ENCODE peak calls at places on chromosomes 1 and 21, in four cellular contexts. S is upper lobe of right lung, U is cardiac fibroblast, V is fibroblast of mammary gland. K is an unnamed sample.

GRCh38 chr1:12604114-12604874 is 13.7 kb downstream of the DHRS3 start:
- DNase-seq in S (no peak), U (peak; percentile 99), V (peak; percentile 98), K (peak; percentile 99)

GRCh38 chr1:192913683-192914082 is 104.8 kb downstream of the RGS2 start:
- DNase-seq in S (no peak), U (no peak), V (no peak), K (no peak)

GRCh38 chr1:14117700-14118099 is 417.7 kb downstream of the PRDM2 start:
- DNase-seq in S (no peak), U (no peak), V (no peak), K (no peak)

GRCh38 chr1:18661404-18662285 is 31.0 kb downstream of the PAX7 start:
- DNase-seq in S (no peak), U (no peak), V (no peak), K (no peak)

GRCh38 chr1:212718499-212718898 is 18.9 kb upstream of the BATF3 start:
- DNase-seq in S (no peak), U (peak; percentile 32), V (peak; percentile 49), K (peak; percentile 20)

GRCh38 chr21:17466166-17466565 is 46.7 kb upstream of the CXADR start:
- DNase-seq in S (no peak), U (peak; percentile 55), V (peak; percentile 73), K (peak; percentile 45)

GRCh38 chr1:55059302-55060132 is 20.2 kb downstream of the PCSK9 start:
- DNase-seq in S (no peak), U (no peak), V (no peak), K (no peak)

GRCh38 chr1:104791030-104791429 is 1041.3 kb downstream of the AMY1C start:
- DNase-seq in S (no peak), U (no peak), V (no peak), K (no peak)

GRCh38 chr21:38376693-38377092 is 119.9 kb downstream of the KCNJ15 start:
- DNase-seq in S (no peak), U (peak; percentile 12), V (no peak), K (no peak)

GRCh38 chr1:44733365-44733764 is 2.4 kb upstream of the RNU5D-1 start:
- DNase-seq in S (no peak), U (peak; percentile 64), V (peak; percentile 97), K (peak; percentile 39)

GRCh38 chr1:117612517-117613248 is 6.8 kb downstream of the TENT5C start:
- DNase-seq in S (no peak), U (peak; percentile 83), V (peak; percentile 87), K (peak; percentile 97)

GRCh38 chr1:78831731-78832360 is 174.7 kb downstream of the ADGRL4 start:
- DNase-seq in S (no peak), U (peak; percentile 84), V (peak; percentile 95), K (peak; percentile 39)

GRCh38 chr21:41763398-41763931 is 3.4 kb downstream of the RIPK4 start:
- DNase-seq in S (no peak), U (no peak), V (no peak), K (no peak)

GRCh38 chr1:35855016-35855700 is 27.9 kb upstream of the AGO1 start:
- DNase-seq in S (no peak), U (no peak), V (no peak), K (peak; percentile 38)

GRCh38 chr1:109980324-109981127 is 4.0 kb upstream of the AHCYL1 start:
- DNase-seq in S (peak; percentile 75), U (no peak), V (no peak), K (no peak)

GRCh38 chr1:222167111-222167510 is 380.8 kb downstream of the HHIPL2 start:
- DNase-seq in S (no peak), U (peak; percentile 56), V (peak; percentile 97), K (peak; percentile 53)

GRCh38 chr1:109754738-109755137 is 9.0 kb downstream of the EPS8L3 start:
- DNase-seq in S (no peak), U (no peak), V (no peak), K (no peak)

GRCh38 chr1:185156854-185157598 is at the start of the genes SWT1 and TRMT1L:
- DNase-seq in S (peak; percentile 99), U (peak; percentile 99), V (peak; percentile 98), K (peak; percentile 99)

GRCh38 chr1:88646852-88647645 is 37.0 kb upstream of the PKN2 start:
- DNase-seq in S (no peak), U (no peak), V (peak; percentile 39), K (no peak)

GRCh38 chr1:175188936-175189335 is 3.6 kb downstream of the KIAA0040 start:
- DNase-seq in S (no peak), U (no peak), V (no peak), K (no peak)

GRCh38 chr1:47906009-47906432 is 91.2 kb downstream of the TRABD2B start:
- DNase-seq in S (peak; percentile 68), U (peak; percentile 3), V (peak; percentile 54), K (peak; percentile 8)

GRCh38 chr1:179190861-179191260 is 38.6 kb downstream of the ABL2 start:
- DNase-seq in S (no peak), U (peak; percentile 67), V (peak; percentile 40), K (peak; percentile 17)

GRCh38 chr1:210371916-210372315 is 43.2 kb downstream of the HHAT start:
- DNase-seq in S (no peak), U (no peak), V (no peak), K (no peak)

GRCh38 chr1:19209439-19209989 is 552 bp downstream of the UBR4 start:
- DNase-seq in S (no peak), U (peak; percentile 64), V (peak; percentile 61), K (peak; percentile 81)

DNA sequence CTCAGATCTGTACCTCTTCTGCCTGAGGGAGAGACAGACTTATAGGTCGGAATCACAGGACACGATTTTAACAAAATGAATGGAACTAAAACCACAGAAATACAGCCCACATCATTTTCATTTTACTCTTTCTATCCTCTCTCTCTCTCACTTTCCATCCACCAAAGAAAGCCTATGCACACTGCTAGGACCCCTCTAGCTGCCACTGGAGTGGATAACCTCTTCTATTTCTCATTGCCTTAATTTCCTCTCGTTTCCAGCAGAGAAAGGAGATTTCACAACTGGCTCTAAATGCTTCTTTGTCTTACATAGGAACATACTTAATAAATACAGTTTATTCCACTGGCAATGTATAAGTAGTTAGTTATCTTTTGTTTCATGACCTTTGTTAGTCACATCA is 867.8 kb upstream of the ADGRL4 start:
- DNase-seq in S (no peak), U (no peak), V (no peak), K (no peak)
- TF ChIP-seq CTCF in S (no peak), U (no peak), V (no peak), K (no peak)

GRCh38 chr1:156844638-156845037 is 14.3 kb downstream of the INSRR start:
- DNase-seq in S (no peak), U (no peak), V (no peak), K (no peak)
- H3K4me3 ChIP-seq in S (no peak overlapping the region), U (no peak overlapping the region), V (no peak overlapping the region), K (no peak overlapping the region)

GRCh38 chr1:90989990-90990389 is 31.8 kb downstream of the ZNF644 start:
- DNase-seq in S (no peak), U (no peak), V (no peak), K (no peak)
- TF ChIP-seq CTCF in S (no peak), U (no peak), V (no peak), K (no peak)

DNA sequence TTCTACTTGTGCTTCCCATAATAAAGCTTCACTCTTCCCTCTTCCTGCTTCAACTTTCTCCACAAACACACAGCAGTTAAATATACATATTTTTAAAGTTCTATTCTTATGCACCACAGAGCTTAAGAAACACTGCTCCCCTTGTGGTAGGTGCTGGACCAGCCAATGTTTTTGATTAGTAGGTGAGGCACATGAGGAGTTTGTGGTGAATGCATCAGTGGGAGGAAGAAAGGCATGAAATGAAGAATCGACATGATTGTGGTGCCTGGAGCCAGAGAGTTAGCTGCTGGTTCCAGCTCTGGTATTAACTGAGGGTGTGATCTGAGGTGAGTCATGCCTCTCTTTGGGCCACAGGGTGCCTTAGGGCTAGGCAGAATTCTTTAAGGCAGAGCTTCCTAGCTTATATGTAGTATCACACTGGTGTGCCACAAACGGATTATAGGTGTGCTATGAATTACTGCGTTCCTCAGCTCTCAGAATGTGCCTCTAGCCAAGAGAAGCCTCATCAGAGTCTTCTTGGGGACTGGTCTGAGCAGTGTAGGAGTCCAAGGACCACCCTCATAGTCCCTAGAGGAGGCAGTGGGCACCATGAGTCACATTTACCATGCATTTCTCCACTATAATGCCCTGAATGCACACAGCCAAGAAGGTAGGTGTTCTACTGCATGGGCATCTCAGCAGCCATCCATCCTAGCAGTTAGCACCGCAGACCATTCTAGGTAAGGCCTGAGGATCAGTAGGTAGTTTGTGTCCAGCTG is 97.4 kb upstream of the SGIP1 start:
- DNase-seq in S (no peak), U (peak; percentile 70), V (peak; percentile 87), K (peak; percentile 65)
- H3K4me3 ChIP-seq in S (no peak overlapping the region), U (no peak overlapping the region), V (no peak overlapping the region), K (no peak overlapping the region)

GRCh38 chr1:64378826-64379225 is 91.1 kb upstream of the CACHD1 start:
- DNase-seq in S (no peak), U (peak; percentile 11), V (peak; percentile 16), K (peak; percentile 3)
- TF ChIP-seq CTCF in S (no peak), U (peak; percentile 24), V (peak; percentile 17), K (peak; percentile 32)

GRCh38 chr1:247299723-247300381 is 31.8 kb downstream of the ZNF496 start:
- DNase-seq in S (no peak), U (no peak), V (no peak), K (no peak)

GRCh38 chr1:247296599-247297180 is 35.0 kb downstream of the ZNF496 start:
- DNase-seq in S (no peak), U (no peak), V (no peak), K (no peak)

GRCh38 chr1:247298701-247299100 is 33.0 kb downstream of the ZNF496 start:
- DNase-seq in S (peak; percentile 1), U (no peak), V (no peak), K (no peak)

GRCh38 chr1:247297263-247298123 is 34.2 kb downstream of the ZNF496 start:
- DNase-seq in S (peak; percentile 18), U (no peak), V (no peak), K (no peak)

DNA sequence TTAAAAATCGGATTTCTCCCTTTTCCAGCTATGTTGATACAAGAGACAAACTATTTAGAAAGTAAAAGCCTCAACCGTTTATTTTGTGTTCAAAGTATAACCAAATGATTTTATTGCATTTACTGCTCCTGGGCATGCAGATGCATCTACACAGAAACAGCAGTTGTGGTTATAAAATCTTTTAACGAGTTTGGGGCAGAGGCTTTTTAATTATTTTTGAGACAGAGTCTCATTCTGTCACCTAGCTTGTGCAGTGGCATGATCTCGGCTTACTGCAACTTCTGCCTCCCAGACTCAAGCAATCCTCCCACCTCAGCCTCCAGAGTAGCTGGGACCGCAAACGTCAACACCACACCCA is 33.6 kb downstream of the ZNF496 start:
- DNase-seq in S (no peak), U (no peak), V (no peak), K (no peak)
- H3K4me3 ChIP-seq in S (no peak overlapping the region), U (no peak overlapping the region), V (no peak overlapping the region), K (no peak overlapping the region)

DNA sequence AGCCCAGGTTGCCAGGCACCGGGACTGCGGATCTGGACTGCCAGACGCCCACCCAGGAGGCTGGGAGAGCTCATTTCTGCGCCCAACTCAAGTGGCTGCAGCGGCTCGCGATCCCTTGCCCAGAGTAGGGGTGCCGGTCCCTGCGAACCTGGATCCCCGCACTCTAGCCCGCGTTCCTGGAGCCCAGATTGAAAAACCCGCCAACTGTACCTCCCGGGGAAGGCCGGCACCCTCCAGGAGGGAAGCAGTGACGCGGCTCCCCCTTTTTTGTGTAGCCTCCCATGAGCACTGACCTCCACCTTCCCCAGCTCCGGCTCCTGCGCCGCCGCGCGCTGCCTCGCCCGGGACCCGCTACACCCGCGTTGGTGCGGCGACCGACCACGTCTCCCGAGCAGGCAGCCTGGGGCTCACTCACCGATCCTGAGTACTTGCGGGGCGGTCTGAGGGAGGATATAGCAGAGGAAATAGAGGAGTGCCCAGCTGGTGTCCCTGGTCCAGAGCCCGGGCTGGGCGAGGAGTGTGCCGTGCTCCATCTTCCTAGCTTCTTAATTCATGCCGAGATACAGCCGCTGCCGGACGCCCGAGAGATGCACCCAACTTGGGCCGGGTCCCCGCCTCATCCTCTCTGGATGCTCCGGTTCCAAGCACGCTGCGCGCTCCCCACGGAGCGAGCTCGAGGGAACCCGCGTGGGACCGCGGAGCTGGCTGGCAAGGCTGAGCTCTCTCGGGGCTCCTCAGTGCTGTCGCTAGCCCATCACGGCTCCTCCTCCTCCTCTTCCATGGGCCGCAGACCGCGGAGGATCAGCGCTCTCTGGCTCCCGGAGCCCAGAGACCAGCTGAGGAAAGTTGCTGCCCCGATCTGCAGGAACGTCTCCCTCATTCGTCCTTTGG is 583 bp downstream of the GRIK1 start:
- DNase-seq in S (no peak), U (no peak), V (peak; percentile 2), K (no peak)
- TF ChIP-seq CTCF in S (no peak), U (no peak), V (no peak), K (no peak)

K was measured in fibroblast of villous mesenchyme.